ENCODE peak calls at places on chromosomes 5 and 9, in five cellular contexts. One of them, this sample, is unnamed.

GRCh38 chr5:150637245-150638052 is 3.0 kb upstream of the SYNPO start:
- DNase-seq in neural progenitor cell: peak; percentile 67
- DNase-seq in MM.1S: no peak
- DNase-seq in transverse colon: no peak
- DNase-seq in heart right ventricle: no peak
- DNase-seq in this sample: no peak

GRCh38 chr5:124460666-124461065 is 285.8 kb downstream of the ZNF608 start:
- DNase-seq in neural progenitor cell: no peak
- DNase-seq in MM.1S: no peak
- DNase-seq in transverse colon: no peak
- DNase-seq in heart right ventricle: no peak
- DNase-seq in this sample: no peak

GRCh38 chr5:93017854-93018253 is 563.2 kb downstream of the NR2F1-AS1 start:
- DNase-seq in heart right ventricle: no peak
- DNase-seq in MM.1S: no peak
- DNase-seq in neural progenitor cell: no peak
- DNase-seq in transverse colon: no peak
- DNase-seq in this sample: no peak

GRCh38 chr5:135462304-135462703 is 10.2 kb upstream of the TIFAB start:
- DNase-seq in MM.1S: peak; percentile 92
- DNase-seq in heart right ventricle: no peak
- DNase-seq in transverse colon: peak; percentile 43
- DNase-seq in neural progenitor cell: peak; percentile 94
- DNase-seq in this sample: no peak

GRCh38 chr9:73152445-73152844 is 780 bp downstream of the ANXA1 start:
- DNase-seq in neural progenitor cell: no peak
- DNase-seq in heart right ventricle: no peak
- DNase-seq in transverse colon: no peak
- DNase-seq in MM.1S: no peak
- DNase-seq in this sample: no peak

GRCh38 chr9:106916491-106917235 is 53.7 kb downstream of the ZNF462 start:
- DNase-seq in heart right ventricle: peak; percentile 53
- DNase-seq in MM.1S: no peak
- DNase-seq in neural progenitor cell: no peak
- DNase-seq in transverse colon: peak; percentile 73
- DNase-seq in this sample: no peak

GRCh38 chr9:138049085-138049778 is 171.7 kb downstream of the CACNA1B start:
- DNase-seq in neural progenitor cell: peak; percentile 1
- DNase-seq in heart right ventricle: no peak
- DNase-seq in transverse colon: no peak
- DNase-seq in MM.1S: no peak
- DNase-seq in this sample: no peak

GRCh38 chr9:37390759-37391158 is 31.7 kb upstream of the GRHPR start:
- DNase-seq in heart right ventricle: no peak
- DNase-seq in transverse colon: peak; percentile 77
- DNase-seq in neural progenitor cell: peak; percentile 68
- DNase-seq in MM.1S: peak; percentile 95
- DNase-seq in this sample: no peak

GRCh38 chr9:19229725-19230355 is 653 bp upstream of the DENND4C start:
- DNase-seq in MM.1S: peak; percentile 70
- DNase-seq in transverse colon: peak; percentile 76
- DNase-seq in neural progenitor cell: peak; percentile 96
- DNase-seq in heart right ventricle: peak; percentile 47
- DNase-seq in this sample: no peak

GRCh38 chr5:179113945-179114641 is 53.9 kb downstream of the ZNF354C start:
- DNase-seq in MM.1S: no peak
- DNase-seq in heart right ventricle: no peak
- DNase-seq in transverse colon: no peak
- DNase-seq in neural progenitor cell: no peak
- DNase-seq in this sample: no peak

GRCh38 chr5:169686137-169686536 is 49.1 kb downstream of the DOCK2 start:
- DNase-seq in heart right ventricle: no peak
- DNase-seq in transverse colon: no peak
- DNase-seq in neural progenitor cell: no peak
- DNase-seq in MM.1S: no peak
- DNase-seq in this sample: no peak

GRCh38 chr9:6785682-6786081 is 27.9 kb downstream of the KDM4C start:
- DNase-seq in MM.1S: no peak
- DNase-seq in heart right ventricle: no peak
- DNase-seq in transverse colon: no peak
- DNase-seq in neural progenitor cell: no peak
- DNase-seq in this sample: no peak
- H3K4me1 ChIP-seq in MM.1S: no peaks in the 10 kb centered on the region
- H3K4me1 ChIP-seq in heart right ventricle: peaks cover 22% of the 10 kb centered on the region
- H3K4me1 ChIP-seq in transverse colon: peaks cover 17% of the 10 kb centered on the region
- H3K4me1 ChIP-seq in neural progenitor cell: peaks cover 18% of the 10 kb centered on the region
- H3K4me1 ChIP-seq in this sample: peaks cover 6% of the 10 kb centered on the region

GRCh38 chr9:35686222-35687203 is 3.2 kb downstream of the TPM2 start:
- DNase-seq in MM.1S: no peak
- DNase-seq in heart right ventricle: peak; percentile 45
- DNase-seq in transverse colon: no peak
- DNase-seq in neural progenitor cell: no peak
- DNase-seq in this sample: no peak

GRCh38 chr9:35688558-35689350 is 971 bp downstream of the TPM2 start:
- DNase-seq in transverse colon: no peak
- DNase-seq in heart right ventricle: no peak
- DNase-seq in MM.1S: no peak
- DNase-seq in neural progenitor cell: no peak
- DNase-seq in this sample: no peak

GRCh38 chr9:35689351-35689600 is 449 bp downstream of the TPM2 start:
- DNase-seq in neural progenitor cell: no peak
- DNase-seq in MM.1S: no peak
- DNase-seq in heart right ventricle: no peak
- DNase-seq in transverse colon: no peak
- DNase-seq in this sample: no peak

GRCh38 chr9:35687306-35687705 is 2.4 kb downstream of the TPM2 start:
- DNase-seq in heart right ventricle: no peak
- DNase-seq in MM.1S: no peak
- DNase-seq in neural progenitor cell: no peak
- DNase-seq in transverse colon: no peak
- DNase-seq in this sample: no peak

GRCh38 chr9:35687972-35688557 is 1.7 kb downstream of the TPM2 start:
- DNase-seq in neural progenitor cell: no peak
- DNase-seq in transverse colon: no peak
- DNase-seq in heart right ventricle: peak; percentile 47
- DNase-seq in MM.1S: no peak
- DNase-seq in this sample: no peak
- H3K36me3 ChIP-seq in neural progenitor cell: no peaks in the 10 kb centered on the region
- H3K36me3 ChIP-seq in transverse colon: no peaks in the 10 kb centered on the region
- H3K36me3 ChIP-seq in heart right ventricle: peaks cover 9% of the 10 kb centered on the region
- H3K36me3 ChIP-seq in MM.1S: no peaks in the 10 kb centered on the region
- H3K36me3 ChIP-seq in this sample: peaks cover 57% of the 10 kb centered on the region

DNA sequence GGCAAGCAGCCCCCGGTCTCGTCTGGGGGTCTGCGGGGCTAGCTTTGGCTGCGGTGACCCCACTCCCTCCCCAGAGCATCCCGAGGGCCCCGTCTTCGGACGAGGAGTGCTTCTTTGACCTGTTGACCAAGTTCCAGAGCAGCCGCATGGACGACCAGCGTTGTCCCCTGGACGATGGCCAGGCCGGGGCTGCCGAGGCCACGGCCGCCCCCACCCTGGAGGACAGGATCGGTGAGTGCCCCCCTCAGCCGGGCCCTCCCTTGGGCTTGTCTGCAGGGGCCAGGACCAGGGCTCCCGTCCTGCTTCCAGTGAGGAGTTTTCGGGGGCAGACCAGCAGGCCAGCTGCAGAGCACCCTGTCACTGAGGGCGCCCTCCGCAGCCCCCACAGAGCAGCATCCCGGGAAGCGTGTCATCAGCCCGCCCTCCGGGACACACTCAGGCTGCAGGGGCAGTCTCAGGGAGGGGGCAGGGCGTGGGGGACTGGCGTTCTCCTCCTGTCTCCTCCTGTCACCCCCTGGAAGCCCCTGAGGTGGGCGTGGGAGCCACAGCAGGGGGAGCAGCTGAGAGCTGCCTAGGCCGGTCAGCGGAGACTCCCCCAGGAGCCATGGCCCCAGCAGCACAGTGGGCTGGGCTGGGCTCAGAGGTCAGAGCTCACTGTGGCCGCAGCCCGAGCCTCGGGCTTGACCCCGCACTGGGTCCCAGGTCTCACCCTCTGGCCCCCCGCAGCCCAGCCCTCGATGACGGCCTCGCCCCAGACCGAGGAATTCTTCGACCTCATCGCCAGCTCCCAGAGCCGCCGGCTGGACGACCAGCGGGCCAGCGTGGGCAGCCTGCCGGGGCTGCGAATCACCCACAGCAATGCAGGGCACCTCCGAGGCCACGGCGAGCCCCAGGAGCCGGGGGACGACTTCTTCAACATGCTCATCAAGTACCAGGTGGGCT is 7.7 kb downstream of the DNLZ start:
- DNase-seq in heart right ventricle: no peak
- DNase-seq in neural progenitor cell: no peak
- DNase-seq in transverse colon: no peak
- DNase-seq in MM.1S: no peak
- DNase-seq in this sample: no peak
- H3K27ac ChIP-seq in heart right ventricle: peak overlapping the region; percentile 64
- H3K27ac ChIP-seq in neural progenitor cell: no peak overlapping the region
- H3K27ac ChIP-seq in transverse colon: no peak overlapping the region
- H3K27ac ChIP-seq in MM.1S: no peak overlapping the region
- H3K27ac ChIP-seq in this sample: no peak overlapping the region

GRCh38 chr5:55933377-55934116 is 61.2 kb downstream of the IL6ST start:
- DNase-seq in transverse colon: no peak
- DNase-seq in MM.1S: no peak
- DNase-seq in neural progenitor cell: no peak
- DNase-seq in heart right ventricle: no peak
- DNase-seq in this sample: no peak

GRCh38 chr5:55934117-55934613 is 60.6 kb downstream of the IL6ST start:
- DNase-seq in neural progenitor cell: no peak
- DNase-seq in heart right ventricle: no peak
- DNase-seq in MM.1S: no peak
- DNase-seq in transverse colon: no peak
- DNase-seq in this sample: no peak

GRCh38 chr5:55936100-55936693 is 58.6 kb downstream of the IL6ST start:
- DNase-seq in MM.1S: peak; percentile 76
- DNase-seq in heart right ventricle: peak; percentile 81
- DNase-seq in transverse colon: peak; percentile 83
- DNase-seq in neural progenitor cell: peak; percentile 84
- DNase-seq in this sample: no peak

GRCh38 chr5:55935371-55935770 is 59.4 kb downstream of the IL6ST start:
- DNase-seq in neural progenitor cell: no peak
- DNase-seq in transverse colon: no peak
- DNase-seq in MM.1S: no peak
- DNase-seq in heart right ventricle: no peak
- DNase-seq in this sample: no peak

GRCh38 chr5:55934720-55935119 is 60.0 kb downstream of the IL6ST start:
- DNase-seq in heart right ventricle: no peak
- DNase-seq in MM.1S: no peak
- DNase-seq in transverse colon: no peak
- DNase-seq in neural progenitor cell: no peak
- DNase-seq in this sample: no peak
- H3K4me1 ChIP-seq in heart right ventricle: no peaks in the 10 kb centered on the region
- H3K4me1 ChIP-seq in MM.1S: peaks cover 3% of the 10 kb centered on the region
- H3K4me1 ChIP-seq in transverse colon: no peaks in the 10 kb centered on the region
- H3K4me1 ChIP-seq in neural progenitor cell: no peaks in the 10 kb centered on the region
- H3K4me1 ChIP-seq in this sample: no peaks in the 10 kb centered on the region

GRCh38 chr5:96790851-96791513 is 16.8 kb downstream of the ERAP1 start:
- DNase-seq in transverse colon: no peak
- DNase-seq in neural progenitor cell: peak; percentile 53
- DNase-seq in MM.1S: no peak
- DNase-seq in heart right ventricle: no peak
- DNase-seq in this sample: no peak

GRCh38 chr5:96794757-96795156 is 13.0 kb downstream of the ERAP1 start:
- DNase-seq in neural progenitor cell: no peak
- DNase-seq in MM.1S: no peak
- DNase-seq in transverse colon: no peak
- DNase-seq in heart right ventricle: no peak
- DNase-seq in this sample: no peak

GRCh38 chr5:96796434-96796833 is 11.3 kb downstream of the ERAP1 start:
- DNase-seq in neural progenitor cell: no peak
- DNase-seq in MM.1S: no peak
- DNase-seq in transverse colon: no peak
- DNase-seq in heart right ventricle: no peak
- DNase-seq in this sample: no peak

GRCh38 chr5:96789794-96790193 is 18.0 kb downstream of the ERAP1 start:
- DNase-seq in neural progenitor cell: no peak
- DNase-seq in heart right ventricle: no peak
- DNase-seq in MM.1S: no peak
- DNase-seq in transverse colon: no peak
- DNase-seq in this sample: no peak

GRCh38 chr5:96795626-96796025 is 12.1 kb downstream of the ERAP1 start:
- DNase-seq in neural progenitor cell: no peak
- DNase-seq in transverse colon: no peak
- DNase-seq in MM.1S: no peak
- DNase-seq in heart right ventricle: no peak
- DNase-seq in this sample: no peak
- H3K36me3 ChIP-seq in neural progenitor cell: no peaks in the 10 kb centered on the region
- H3K36me3 ChIP-seq in transverse colon: no peaks in the 10 kb centered on the region
- H3K36me3 ChIP-seq in MM.1S: peaks cover 16% of the 10 kb centered on the region
- H3K36me3 ChIP-seq in heart right ventricle: peaks cover 36% of the 10 kb centered on the region
- H3K36me3 ChIP-seq in this sample: peaks cover 20% of the 10 kb centered on the region

DNA sequence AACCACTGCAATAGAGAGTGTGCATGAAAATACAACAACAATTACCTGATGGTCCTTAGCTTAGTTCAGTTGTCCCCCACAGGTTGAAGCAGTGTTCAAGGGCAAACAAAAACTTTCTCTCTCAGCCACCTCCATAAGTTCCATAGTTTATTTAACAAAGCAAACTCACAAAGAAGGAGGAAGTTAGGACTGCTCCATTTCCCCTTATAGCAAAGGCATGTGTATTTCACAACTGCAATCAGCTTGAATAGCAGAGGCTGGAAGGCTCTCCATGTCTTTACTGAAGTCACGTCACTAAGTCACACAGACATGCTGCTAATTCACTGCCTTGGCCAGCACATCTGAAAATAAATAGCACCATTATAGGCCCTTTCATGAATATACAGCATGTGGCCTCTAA is 43.3 kb downstream of the DOCK8 start:
- DNase-seq in neural progenitor cell: no peak
- DNase-seq in heart right ventricle: no peak
- DNase-seq in transverse colon: no peak
- DNase-seq in MM.1S: no peak
- DNase-seq in this sample: no peak
- H3K27ac ChIP-seq in neural progenitor cell: no peak overlapping the region
- H3K27ac ChIP-seq in heart right ventricle: no peak overlapping the region
- H3K27ac ChIP-seq in transverse colon: no peak overlapping the region
- H3K27ac ChIP-seq in MM.1S: no peak overlapping the region
- H3K27ac ChIP-seq in this sample: no peak overlapping the region

This sample was measured in thoracic aorta.